ENCODE peak calls at places on chromosome X, in seven cellular contexts. L, H, Q, U, T, B and S are unnamed samples.

GRCh38 chrX:70755850-70756249 is 152.7 kb downstream of the TEX11 start:
- DNase-seq in H (peak; percentile 6), T (no peak), Q (peak; percentile 48), U (no peak), L (no peak), B (no peak), S (no peak)

GRCh38 chrX:49701323-49701722 is 5.5 kb upstream of the PAGE1 start:
- DNase-seq in U (no peak), Q (no peak), H (no peak), T (no peak), L (no peak), B (no peak), S (no peak)

GRCh38 chrX:49237060-49237459 is 1.8 kb downstream of the CCDC22 start:
- DNase-seq in H (no peak), L (no peak), B (no peak), U (no peak), Q (no peak), T (no peak), S (no peak)

GRCh38 chrX:20056704-20057103 is 60.0 kb downstream of the MAP7D2 start:
- DNase-seq in L (no peak), U (no peak), H (no peak), Q (no peak), B (no peak), T (no peak), S (no peak)

GRCh38 chrX:100477949-100478348 is 67.9 kb upstream of the PCDH19 start:
- DNase-seq in H (no peak), T (no peak), U (no peak), B (no peak), L (no peak), Q (no peak), S (no peak)

GRCh38 chrX:19739683-19740082 is 147.7 kb downstream of the SH3KBP1 start:
- DNase-seq in Q (peak; percentile 60), H (peak; percentile 61), B (peak; percentile 64), T (peak; percentile 24), L (peak; percentile 20), U (no peak), S (no peak)

GRCh38 chrX:39855748-39856129 is 242.0 kb downstream of the BCOR start:
- DNase-seq in H (peak; percentile 76), Q (no peak), T (peak; percentile 50), L (no peak), B (no peak), U (peak; percentile 77), S (no peak)

GRCh38 chrX:153922932-153923857 is 2.9 kb downstream of the ARHGAP4 start:
- DNase-seq in U (no peak), B (peak; percentile 90), L (no peak), H (no peak), T (no peak), Q (no peak), S (no peak)

GRCh38 chrX:136204571-136204970 is 46.6 kb downstream of the MAP7D3 start:
- DNase-seq in U (no peak), B (no peak), Q (no peak), L (no peak), T (no peak), H (peak; percentile 7), S (no peak)

GRCh38 chrX:15988661-15989603 is 134.3 kb upstream of the AP1S2 start:
- DNase-seq in L (no peak), H (no peak), U (no peak), T (no peak), B (no peak), Q (no peak), S (no peak)

GRCh38 chrX:107675823-107676555 is 47.7 kb downstream of the PRPS1 start:
- DNase-seq in Q (no peak), T (no peak), L (no peak), U (no peak), B (no peak), H (no peak), S (no peak)

GRCh38 chrX:85590638-85591037 is 211.2 kb upstream of the POF1B start:
- DNase-seq in U (no peak), H (no peak), Q (no peak), L (no peak), T (no peak), B (no peak), S (no peak)

GRCh38 chrX:109928596-109929335 is 74.1 kb upstream of the TMEM164 start:
- DNase-seq in B (no peak), Q (no peak), U (no peak), L (no peak), T (no peak), H (no peak), S (no peak)

GRCh38 chrX:111823068-111823467 is 52.9 kb upstream of the TRPC5OS start:
- DNase-seq in U (no peak), B (peak; percentile 40), T (no peak), Q (peak; percentile 61), H (peak; percentile 36), L (no peak), S (no peak)

GRCh38 chrX:149453911-149454820 is 50.9 kb downstream of the IDS start:
- DNase-seq in H (no peak), B (no peak), L (no peak), Q (no peak), U (no peak), T (no peak), S (no peak)

GRCh38 chrX:30302957-30303356 is 6.2 kb downstream of the NR0B1 start:
- DNase-seq in B (no peak), H (no peak), Q (no peak), T (no peak), L (no peak), U (no peak), S (no peak)

GRCh38 chrX:150941580-150941979 is 41.6 kb upstream of the HMGB3 start:
- DNase-seq in Q (no peak), H (peak; percentile 40), L (no peak), T (no peak), U (no peak), B (no peak), S (no peak)

GRCh38 chrX:86148024-86148511 is at the start of gene DACH2:
- DNase-seq in T (peak; percentile 30), Q (peak; percentile 71), L (peak; percentile 40), H (peak; percentile 30), U (no peak), B (peak; percentile 78), S (no peak)

GRCh38 chrX:43939187-43939926 is 33.8 kb downstream of the NDP start:
- DNase-seq in H (no peak), U (no peak), L (no peak), Q (no peak), T (no peak), B (no peak), S (no peak)

GRCh38 chrX:20515841-20516461 is 249.2 kb upstream of the RPS6KA3 start:
- DNase-seq in U (peak; percentile 53), H (no peak), T (no peak), Q (no peak), B (no peak), L (peak; percentile 23), S (no peak)

GRCh38 chrX:357693-358471 is 28.8 kb downstream of the PPP2R3B start:
- DNase-seq in H (no peak), U (no peak), Q (no peak), L (no peak), T (no peak), B (no peak), S (no peak)

GRCh38 chrX:118595501-118596042 is 100.0 kb downstream of the DOCK11 start:
- DNase-seq in U (no peak), B (no peak), Q (no peak), L (no peak), T (no peak), H (no peak), S (no peak)

GRCh38 chrX:40105791-40106676 is 8.3 kb upstream of the BCOR start:
- DNase-seq in B (peak; percentile 76), H (peak; percentile 46), T (peak; percentile 47), L (no peak), Q (peak; percentile 70), U (no peak), S (no peak)

GRCh38 chrX:154918060-154918483 is 31.9 kb downstream of the F8A1 start:
- DNase-seq in T (peak; percentile 13), B (peak; percentile 65), U (peak; percentile 16), L (peak; percentile 48), Q (peak; percentile 46), H (peak; percentile 32), S (no peak)

GRCh38 chrX:119757979-119758681 is at the start of gene SOWAHD:
- DNase-seq in H (peak; percentile 60), U (no peak), T (no peak), Q (peak; percentile 71), B (peak; percentile 63), L (peak; percentile 50), S (no peak)

GRCh38 chrX:7927259-7928167 is at the start of gene PNPLA4:
- DNase-seq in B (peak; percentile 81), T (peak; percentile 69), H (peak; percentile 83), L (peak; percentile 71), Q (peak; percentile 85), U (peak; percentile 86), S (peak; percentile 56)
- TF ChIP-seq TAF1 in B (no peak), T (peak; percentile 85), H (peak; percentile 61), L (peak; percentile 58), Q (peak; percentile 82), U (peak; percentile 83), S (peak; percentile 40)

GRCh38 chrX:12978205-12979010 is 3.5 kb downstream of the TMSB4X start:
- DNase-seq in T (peak; percentile 35), H (no peak), B (no peak), Q (no peak), U (no peak), L (no peak), S (no peak)
- TF ChIP-seq POLR2AphosphoS5 in T (peak; percentile 98), H (peak; percentile 60), B (peak; percentile 76), Q (peak; percentile 97), U (peak; percentile 97), L (no peak), S (peak; percentile 94)

GRCh38 chrX:104681214-104681613 is 115.2 kb downstream of the IL1RAPL2 start:
- DNase-seq in L (no peak), T (no peak), H (no peak), B (no peak), Q (no peak), U (no peak), S (no peak)
- TF ChIP-seq TAF1 in L (no peak), T (no peak), H (no peak), B (no peak), Q (no peak), U (no peak), S (no peak)

DNA sequence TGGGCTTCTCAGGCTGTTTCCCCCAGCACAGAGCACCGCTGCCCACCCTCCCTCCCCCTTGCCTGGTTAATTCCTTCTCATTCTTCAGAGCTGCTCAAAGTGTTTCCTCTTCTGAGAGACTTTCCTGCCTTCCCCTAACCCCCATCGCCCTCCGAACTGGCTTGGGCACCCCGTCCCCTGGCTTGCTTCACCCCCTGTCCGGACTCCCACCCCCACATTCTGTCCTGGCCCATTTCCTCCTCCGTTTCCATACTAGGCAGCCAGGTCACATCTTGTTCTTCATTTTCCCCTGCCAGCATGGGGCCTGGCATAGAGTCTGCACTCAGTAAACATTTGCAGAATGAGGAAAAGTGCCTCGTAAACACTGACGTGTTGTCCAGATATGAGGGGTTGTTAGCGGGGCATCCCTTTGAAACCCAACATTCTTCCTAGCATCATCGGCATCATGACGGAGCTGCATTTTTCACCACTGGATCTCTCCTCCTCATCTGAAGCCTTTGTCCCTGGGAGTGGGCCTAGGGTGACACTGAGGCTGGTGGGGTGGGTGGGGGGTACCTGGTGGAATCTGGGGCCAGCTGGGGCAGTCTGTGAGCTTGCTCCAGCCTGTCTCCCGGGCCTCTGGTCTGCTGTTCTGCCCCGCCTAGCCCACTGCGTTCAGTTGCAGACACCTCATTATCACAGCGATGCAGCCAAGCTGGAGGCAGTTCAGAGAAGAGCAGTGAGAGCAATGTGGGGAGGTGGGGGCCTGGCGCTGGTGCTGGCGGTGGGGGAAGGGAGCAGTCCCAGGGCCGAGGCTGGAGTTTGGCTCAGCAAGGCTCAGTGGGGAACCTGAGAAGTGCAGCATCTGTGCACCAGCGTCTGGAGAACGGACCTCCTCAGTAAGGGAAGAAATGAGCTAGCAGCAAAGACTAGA is 149.4 kb upstream of the PJA1 start:
- DNase-seq in L (no peak), B (peak; percentile 12), U (no peak), Q (peak; percentile 33), H (no peak), T (peak; percentile 9), S (no peak)
- TF ChIP-seq POLR2AphosphoS5 in L (no peak), B (no peak), U (no peak), Q (no peak), H (no peak), T (no peak), S (no peak)